ENCODE peak calls at places on chromosomes 13 and 19, in five cellular contexts. X is GM12865, R is colonic mucosa, K is cardiac fibroblast, L is nephron progenitor cell. F is an unnamed sample.

GRCh38 chr19:27971071-27971470 is 1241.9 kb downstream of the UQCRFS1 start:
- DNase-seq in X (no peak), R (no peak), K (peak), L (peak), F (no peak)

GRCh38 chr19:48513289-48514122 is 1.9 kb upstream of the LMTK3 start:
- DNase-seq in X (peak), R (peak), K (peak), L (peak), F (no peak)

GRCh38 chr13:23378009-23378632 is 55.4 kb downstream of the SACS start:
- DNase-seq in X (peak), R (peak), K (peak), L (no peak), F (no peak)

GRCh38 chr19:49217382-49217781 is 59.8 kb downstream of the TRPM4 start:
- DNase-seq in X (no peak), R (no peak), K (peak), L (no peak), F (no peak)

GRCh38 chr13:57326532-57326931 is 159.5 kb downstream of the PRR20E start:
- DNase-seq in X (no peak), R (no peak), K (no peak), L (no peak), F (no peak)

GRCh38 chr19:45958763-45959516 is 14.7 kb downstream of the NOVA2 start:
- DNase-seq in X (no peak), R (no peak), K (peak), L (no peak), F (no peak)

GRCh38 chr13:51523082-51523518 is 61.2 kb upstream of the WDFY2 start:
- DNase-seq in X (no peak), R (no peak), K (peak), L (no peak), F (no peak)

GRCh38 chr19:13122275-13122878 is 4.3 kb downstream of the NACC1 start:
- DNase-seq in X (no peak), R (no peak), K (no peak), L (no peak), F (no peak)

GRCh38 chr13:76225815-76226489 is 589.8 kb downstream of the LMO7 start:
- DNase-seq in X (no peak), R (no peak), K (peak), L (peak), F (no peak)

GRCh38 chr19:39335168-39335567 is 675 bp downstream of the GMFG start:
- DNase-seq in X (peak), R (no peak), K (no peak), L (no peak), F (no peak)

GRCh38 chr13:75788494-75788991 is 152.4 kb downstream of the LMO7 start:
- DNase-seq in X (no peak), R (peak), K (peak), L (no peak), F (no peak)

GRCh38 chr19:41597600-41598041 is 21.7 kb downstream of the CEACAM21 start:
- DNase-seq in X (peak), R (peak), K (peak), L (peak), F (no peak)

GRCh38 chr19:7421941-7422744 is 66.7 kb downstream of the PEX11G start:
- DNase-seq in X (no peak), R (no peak), K (no peak), L (no peak), F (no peak)

GRCh38 chr19:3175761-3176714 is 2.5 kb upstream of the S1PR4 start:
- DNase-seq in X (peak), R (peak), K (peak), L (no peak), F (no peak)

GRCh38 chr13:104937881-104938280 is 1597.6 kb downstream of the EFNB2 start:
- DNase-seq in X (no peak), R (no peak), K (no peak), L (no peak), F (no peak)

GRCh38 chr13:44620057-44620456 is 43.9 kb upstream of the TSC22D1 start:
- DNase-seq in X (no peak), R (no peak), K (peak), L (no peak), F (no peak)

GRCh38 chr19:34960940-34961679 is 2.9 kb downstream of the ZNF792 start:
- DNase-seq in X (no peak), R (no peak), K (no peak), L (no peak), F (peak)

GRCh38 chr13:51363625-51364024 is 24.1 kb downstream of the SERPINE3 start:
- DNase-seq in X (no peak), R (no peak), K (no peak), L (no peak), F (no peak)

GRCh38 chr13:36973009-36973408 is 26.1 kb downstream of the ALG5 start:
- DNase-seq in X (no peak), R (no peak), K (no peak), L (no peak), F (no peak)
- TF ChIP-seq CTCF in X (no peak), R (no peak), K (no peak), L (no peak), F (no peak)

GRCh38 chr19:57651654-57651996 is 17.1 kb upstream of the ZSCAN4 start:
- DNase-seq in X (no peak), R (no peak), K (no peak), L (no peak), F (no peak)
- TF ChIP-seq CTCF in X (no peak), R (no peak), K (no peak), L (no peak), F (no peak)

DNA sequence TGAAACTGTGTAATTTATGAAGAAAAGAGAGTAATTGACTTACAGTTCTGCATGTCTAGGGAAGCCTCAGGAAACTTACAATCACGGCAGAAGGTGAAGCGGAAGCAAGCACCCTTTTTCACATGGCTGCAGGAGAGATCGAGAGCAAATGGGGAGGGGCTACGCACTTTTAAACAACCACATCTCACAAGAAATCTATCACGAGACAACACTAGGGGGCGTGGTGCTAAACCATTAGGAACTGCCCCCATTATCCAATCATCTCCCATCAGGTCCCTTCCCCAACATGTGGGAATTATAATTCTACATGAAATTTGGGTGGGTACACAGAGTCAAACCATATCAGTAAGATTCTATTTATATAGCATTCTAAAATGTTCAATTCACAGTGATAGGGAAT is 114.8 kb upstream of the TRPC4 start:
- DNase-seq in X (no peak), R (no peak), K (no peak), L (no peak), F (no peak)
- TF ChIP-seq CTCF in X (no peak), R (no peak), K (no peak), L (peak), F (peak)

DNA sequence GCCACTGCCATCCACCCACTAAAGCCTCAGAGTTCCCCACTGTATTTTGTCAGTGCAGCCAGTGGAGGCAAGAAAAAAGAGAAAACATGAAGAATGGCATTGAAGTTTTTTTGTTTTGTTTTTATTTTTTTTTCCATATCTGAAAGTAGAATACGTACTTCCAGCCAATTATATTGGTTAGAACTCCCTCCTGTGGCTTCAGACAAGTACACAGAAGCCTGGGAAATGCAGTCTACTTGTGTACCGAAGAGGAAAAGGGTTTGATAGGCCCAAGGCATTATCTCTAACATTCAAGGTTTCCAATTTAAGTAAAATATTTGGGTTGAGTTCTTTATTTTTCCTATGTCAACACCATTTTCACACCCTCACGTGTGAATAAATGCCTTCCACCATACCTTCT is 696.2 kb upstream of the GPC6 start:
- DNase-seq in X (no peak), R (no peak), K (no peak), L (no peak), F (no peak)
- TF ChIP-seq CTCF in X (no peak), R (no peak), K (no peak), L (no peak), F (peak)

F was measured in type B pancreatic cell.